ENCODE peak calls at places on chromosomes 4 and X, in four cellular contexts. Y is heart right ventricle, P is GM19239, T is HT-29. U is an unnamed sample.

GRCh38 chr4:1250527-1250812 is 1.5 kb upstream of the CTBP1 start:
- DNase-seq in Y (no peak), P (no peak), T (no peak), U (no peak)

GRCh38 chr4:78057135-78057599 is at the start of gene FRAS1:
- DNase-seq in Y (peak; percentile 28), P (no peak), T (no peak), U (no peak)

GRCh38 chrX:70554081-70554480 is 109.4 kb downstream of the DLG3 start:
- DNase-seq in Y (no peak), P (no peak), T (peak; percentile 50), U (peak; percentile 33)

GRCh38 chrX:132561483-132561882 is 72.6 kb upstream of the MBNL3 start:
- DNase-seq in Y (no peak), P (no peak), T (no peak), U (no peak)

GRCh38 chrX:50100188-50100587 is 100.6 kb downstream of the AKAP4 start:
- DNase-seq in Y (no peak), P (no peak), T (peak; percentile 45), U (no peak)

GRCh38 chrX:9876205-9876604 is 90.0 kb downstream of the SHROOM2 start:
- DNase-seq in Y (no peak), P (no peak), T (no peak), U (no peak)

GRCh38 chrX:17535229-17535628 is 160.2 kb downstream of the NHS start:
- DNase-seq in Y (no peak), P (no peak), T (peak; percentile 62), U (no peak)

GRCh38 chr4:129839687-129840086 is 743.7 kb downstream of the C4orf33 start:
- DNase-seq in Y (no peak), P (no peak), T (no peak), U (no peak)

GRCh38 chr4:10347281-10347795 is 109.9 kb downstream of the ZNF518B start:
- DNase-seq in Y (no peak), P (no peak), T (no peak), U (no peak)

GRCh38 chr4:84530871-84531270 is 31.8 kb upstream of the NKX6-1 start:
- DNase-seq in Y (no peak), P (no peak), T (peak; percentile 47), U (no peak)

GRCh38 chr4:70603856-70604255 is 11.8 kb downstream of the AMBN start:
- DNase-seq in Y (no peak), P (no peak), T (no peak), U (no peak)

GRCh38 chr4:119525005-119525749 is 103.4 kb downstream of the PDE5A start:
- DNase-seq in Y (no peak), P (no peak), T (no peak), U (no peak)

GRCh38 chr4:1856920-1857699 is 1.2 kb upstream of the LETM1 start:
- DNase-seq in Y (peak; percentile 32), P (no peak), T (no peak), U (no peak)

GRCh38 chrX:153388722-153389459 is 12.3 kb downstream of the PNMA6E start:
- DNase-seq in Y (no peak), P (no peak), T (no peak), U (no peak)

GRCh38 chr4:168162604-168163003 is 70.3 kb downstream of the ANXA10 start:
- DNase-seq in Y (no peak), P (no peak), T (peak; percentile 7), U (no peak)

GRCh38 chr4:140049924-140050681 is 103.9 kb downstream of the MAML3 start:
- DNase-seq in Y (no peak), P (no peak), T (peak; percentile 62), U (no peak)

GRCh38 chrX:69262036-69262905 is 97.0 kb upstream of the PJA1 start:
- DNase-seq in Y (no peak), P (no peak), T (no peak), U (no peak)

GRCh38 chr4:136036744-136037143 is 1495.5 kb downstream of the PCDH18 start:
- DNase-seq in Y (no peak), P (no peak), T (no peak), U (no peak)

GRCh38 chr4:8188085-8188484 is 11.0 kb upstream of the SH3TC1 start:
- DNase-seq in Y (no peak), P (no peak), T (no peak), U (no peak)

GRCh38 chr4:123977623-123978022 is 581.0 kb downstream of the SPRY1 start:
- DNase-seq in Y (no peak), P (no peak), T (peak; percentile 21), U (no peak)

GRCh38 chrX:100512471-100512870 is 72.3 kb upstream of the TNMD start:
- DNase-seq in Y (no peak), P (no peak), T (peak; percentile 55), U (no peak)

GRCh38 chr4:179415842-179416223 is 1973.6 kb upstream of the AGA start:
- DNase-seq in Y (no peak), P (no peak), T (peak; percentile 3), U (no peak)

GRCh38 chr4:112726041-112726440 is 89.1 kb downstream of the LARP7 start:
- DNase-seq in Y (no peak), P (no peak), T (no peak), U (no peak)

U was measured in T-helper 1 cell.